ENCODE peak calls at places on chromosomes 7 and 10, in seven cellular contexts. One of them, this sample, is unnamed.

GRCh38 chr7:55550010-55550409 is 22.3 kb downstream of the VOPP1 start:
- DNase-seq in mucosa of descending colon: peak
- DNase-seq in GM23338: no peak
- DNase-seq in fibroblast of lung: no peak
- DNase-seq in kidney epithelial cell: no peak
- DNase-seq in cardiac muscle cell: no peak
- DNase-seq in HCT116: peak
- DNase-seq in this sample: no peak

GRCh38 chr7:23570592-23571200 is 26.5 kb upstream of the CCDC126 start:
- DNase-seq in mucosa of descending colon: peak
- DNase-seq in GM23338: peak
- DNase-seq in fibroblast of lung: peak
- DNase-seq in kidney epithelial cell: peak
- DNase-seq in cardiac muscle cell: peak
- DNase-seq in HCT116: peak
- DNase-seq in this sample: peak

GRCh38 chr7:53697913-53698312 is 662.5 kb downstream of the POM121L12 start:
- DNase-seq in mucosa of descending colon: no peak
- DNase-seq in GM23338: no peak
- DNase-seq in fibroblast of lung: no peak
- DNase-seq in kidney epithelial cell: no peak
- DNase-seq in cardiac muscle cell: no peak
- DNase-seq in HCT116: no peak
- DNase-seq in this sample: no peak

GRCh38 chr7:157513162-157513621 is 176.4 kb downstream of the DNAJB6 start:
- DNase-seq in mucosa of descending colon: no peak
- DNase-seq in GM23338: no peak
- DNase-seq in fibroblast of lung: no peak
- DNase-seq in kidney epithelial cell: no peak
- DNase-seq in cardiac muscle cell: no peak
- DNase-seq in HCT116: no peak
- DNase-seq in this sample: no peak

GRCh38 chr10:124742418-124743187 is 1.6 kb downstream of the FAM53B start:
- DNase-seq in mucosa of descending colon: peak
- DNase-seq in GM23338: peak
- DNase-seq in fibroblast of lung: peak
- DNase-seq in kidney epithelial cell: no peak
- DNase-seq in cardiac muscle cell: peak
- DNase-seq in HCT116: no peak
- DNase-seq in this sample: peak

GRCh38 chr10:86592413-86592812 is 61.9 kb upstream of the OPN4 start:
- DNase-seq in mucosa of descending colon: peak
- DNase-seq in GM23338: peak
- DNase-seq in fibroblast of lung: no peak
- DNase-seq in kidney epithelial cell: no peak
- DNase-seq in cardiac muscle cell: no peak
- DNase-seq in HCT116: no peak
- DNase-seq in this sample: no peak

GRCh38 chr10:118106426-118106825 is 59.7 kb upstream of the RAB11FIP2 start:
- DNase-seq in mucosa of descending colon: no peak
- DNase-seq in GM23338: peak
- DNase-seq in fibroblast of lung: peak
- DNase-seq in kidney epithelial cell: no peak
- DNase-seq in cardiac muscle cell: peak
- DNase-seq in HCT116: peak
- DNase-seq in this sample: peak

GRCh38 chr10:69703766-69704191 is 73.7 kb downstream of the FAM241B start:
- DNase-seq in mucosa of descending colon: no peak
- DNase-seq in GM23338: no peak
- DNase-seq in fibroblast of lung: peak
- DNase-seq in kidney epithelial cell: peak
- DNase-seq in cardiac muscle cell: peak
- DNase-seq in HCT116: peak
- DNase-seq in this sample: peak

GRCh38 chr7:99050971-99051370 is 92.9 kb downstream of the SMURF1 start:
- DNase-seq in mucosa of descending colon: no peak
- DNase-seq in GM23338: no peak
- DNase-seq in fibroblast of lung: peak
- DNase-seq in kidney epithelial cell: no peak
- DNase-seq in cardiac muscle cell: no peak
- DNase-seq in HCT116: no peak
- DNase-seq in this sample: no peak

GRCh38 chr7:64611717-64612116 is 48.8 kb upstream of the ZNF680 start:
- DNase-seq in mucosa of descending colon: no peak
- DNase-seq in GM23338: no peak
- DNase-seq in fibroblast of lung: no peak
- DNase-seq in kidney epithelial cell: no peak
- DNase-seq in cardiac muscle cell: no peak
- DNase-seq in HCT116: no peak
- DNase-seq in this sample: no peak

GRCh38 chr10:132793871-132794849 is 8.2 kb upstream of the NKX6-2 start:
- DNase-seq in mucosa of descending colon: no peak
- DNase-seq in GM23338: no peak
- DNase-seq in fibroblast of lung: no peak
- DNase-seq in kidney epithelial cell: no peak
- DNase-seq in cardiac muscle cell: no peak
- DNase-seq in HCT116: no peak
- DNase-seq in this sample: no peak

GRCh38 chr10:7296648-7297047 is 114.2 kb downstream of the SFMBT2 start:
- DNase-seq in mucosa of descending colon: no peak
- DNase-seq in GM23338: no peak
- DNase-seq in fibroblast of lung: no peak
- DNase-seq in kidney epithelial cell: no peak
- DNase-seq in cardiac muscle cell: no peak
- DNase-seq in HCT116: no peak
- DNase-seq in this sample: no peak

GRCh38 chr7:94576316-94576715 is 66.7 kb downstream of the CASD1 start:
- DNase-seq in mucosa of descending colon: no peak
- DNase-seq in GM23338: no peak
- DNase-seq in fibroblast of lung: no peak
- DNase-seq in kidney epithelial cell: no peak
- DNase-seq in cardiac muscle cell: no peak
- DNase-seq in HCT116: no peak
- DNase-seq in this sample: no peak

GRCh38 chr10:92575961-92576360 is 2.1 kb upstream of the IDE start:
- DNase-seq in mucosa of descending colon: no peak
- DNase-seq in GM23338: no peak
- DNase-seq in fibroblast of lung: peak
- DNase-seq in kidney epithelial cell: peak
- DNase-seq in cardiac muscle cell: peak
- DNase-seq in HCT116: no peak
- DNase-seq in this sample: peak

GRCh38 chr10:92573798-92574544 is at the start of gene IDE:
- DNase-seq in mucosa of descending colon: peak
- DNase-seq in GM23338: peak
- DNase-seq in fibroblast of lung: peak
- DNase-seq in kidney epithelial cell: peak
- DNase-seq in cardiac muscle cell: peak
- DNase-seq in HCT116: peak
- DNase-seq in this sample: peak

GRCh38 chr10:92572362-92573090 is 1.4 kb downstream of the IDE start:
- DNase-seq in mucosa of descending colon: no peak
- DNase-seq in GM23338: no peak
- DNase-seq in fibroblast of lung: peak
- DNase-seq in kidney epithelial cell: no peak
- DNase-seq in cardiac muscle cell: no peak
- DNase-seq in HCT116: no peak
- DNase-seq in this sample: no peak

GRCh38 chr10:92573091-92573797 is 649 bp downstream of the IDE start:
- DNase-seq in mucosa of descending colon: peak
- DNase-seq in GM23338: peak
- DNase-seq in fibroblast of lung: peak
- DNase-seq in kidney epithelial cell: no peak
- DNase-seq in cardiac muscle cell: peak
- DNase-seq in HCT116: no peak
- DNase-seq in this sample: peak

GRCh38 chr10:92574545-92575377 is 868 bp upstream of the IDE start:
- DNase-seq in mucosa of descending colon: no peak
- DNase-seq in GM23338: peak
- DNase-seq in fibroblast of lung: no peak
- DNase-seq in kidney epithelial cell: no peak
- DNase-seq in cardiac muscle cell: no peak
- DNase-seq in HCT116: no peak
- DNase-seq in this sample: peak
- TF ChIP-seq CTCF in mucosa of descending colon: no peak
- TF ChIP-seq CTCF in GM23338: peak
- TF ChIP-seq CTCF in fibroblast of lung: no peak
- TF ChIP-seq CTCF in kidney epithelial cell: peak
- TF ChIP-seq CTCF in cardiac muscle cell: no peak
- TF ChIP-seq CTCF in HCT116: no peak
- TF ChIP-seq CTCF in this sample: peak

GRCh38 chr10:72011016-72011415 is 46.8 kb downstream of the CHST3 start:
- DNase-seq in mucosa of descending colon: no peak
- DNase-seq in GM23338: no peak
- DNase-seq in fibroblast of lung: no peak
- DNase-seq in kidney epithelial cell: no peak
- DNase-seq in cardiac muscle cell: no peak
- DNase-seq in HCT116: no peak
- DNase-seq in this sample: no peak

GRCh38 chr10:72013202-72013945 is 49.2 kb downstream of the CHST3 start:
- DNase-seq in mucosa of descending colon: no peak
- DNase-seq in GM23338: no peak
- DNase-seq in fibroblast of lung: no peak
- DNase-seq in kidney epithelial cell: no peak
- DNase-seq in cardiac muscle cell: no peak
- DNase-seq in HCT116: no peak
- DNase-seq in this sample: no peak

GRCh38 chr10:72012801-72013200 is 48.6 kb downstream of the CHST3 start:
- DNase-seq in mucosa of descending colon: no peak
- DNase-seq in GM23338: no peak
- DNase-seq in fibroblast of lung: no peak
- DNase-seq in kidney epithelial cell: no peak
- DNase-seq in cardiac muscle cell: no peak
- DNase-seq in HCT116: no peak
- DNase-seq in this sample: no peak

GRCh38 chr10:72011468-72011867 is 47.3 kb downstream of the CHST3 start:
- DNase-seq in mucosa of descending colon: no peak
- DNase-seq in GM23338: no peak
- DNase-seq in fibroblast of lung: no peak
- DNase-seq in kidney epithelial cell: no peak
- DNase-seq in cardiac muscle cell: no peak
- DNase-seq in HCT116: no peak
- DNase-seq in this sample: no peak

GRCh38 chr10:72011976-72012512 is 47.8 kb downstream of the CHST3 start:
- DNase-seq in mucosa of descending colon: no peak
- DNase-seq in GM23338: no peak
- DNase-seq in fibroblast of lung: no peak
- DNase-seq in kidney epithelial cell: no peak
- DNase-seq in cardiac muscle cell: no peak
- DNase-seq in HCT116: no peak
- DNase-seq in this sample: no peak
- H3K4me3 ChIP-seq in mucosa of descending colon: no peak
- H3K4me3 ChIP-seq in GM23338: no peak
- H3K4me3 ChIP-seq in fibroblast of lung: no peak
- H3K4me3 ChIP-seq in kidney epithelial cell: no peak
- H3K4me3 ChIP-seq in cardiac muscle cell: no peak
- H3K4me3 ChIP-seq in HCT116: no peak
- H3K4me3 ChIP-seq in this sample: no peak

GRCh38 chr10:120455606-120456005 is 1.4 kb upstream of the PLPP4 start:
- DNase-seq in mucosa of descending colon: no peak
- DNase-seq in GM23338: no peak
- DNase-seq in fibroblast of lung: no peak
- DNase-seq in kidney epithelial cell: no peak
- DNase-seq in cardiac muscle cell: no peak
- DNase-seq in HCT116: no peak
- DNase-seq in this sample: no peak

GRCh38 chr10:120453319-120453718 is 3.7 kb upstream of the PLPP4 start:
- DNase-seq in mucosa of descending colon: no peak
- DNase-seq in GM23338: no peak
- DNase-seq in fibroblast of lung: no peak
- DNase-seq in kidney epithelial cell: no peak
- DNase-seq in cardiac muscle cell: no peak
- DNase-seq in HCT116: no peak
- DNase-seq in this sample: no peak

GRCh38 chr10:120453886-120454285 is 3.1 kb upstream of the PLPP4 start:
- DNase-seq in mucosa of descending colon: no peak
- DNase-seq in GM23338: no peak
- DNase-seq in fibroblast of lung: no peak
- DNase-seq in kidney epithelial cell: no peak
- DNase-seq in cardiac muscle cell: no peak
- DNase-seq in HCT116: no peak
- DNase-seq in this sample: no peak

GRCh38 chr10:120455004-120455403 is 2.0 kb upstream of the PLPP4 start:
- DNase-seq in mucosa of descending colon: no peak
- DNase-seq in GM23338: no peak
- DNase-seq in fibroblast of lung: peak
- DNase-seq in kidney epithelial cell: no peak
- DNase-seq in cardiac muscle cell: no peak
- DNase-seq in HCT116: no peak
- DNase-seq in this sample: no peak

DNA sequence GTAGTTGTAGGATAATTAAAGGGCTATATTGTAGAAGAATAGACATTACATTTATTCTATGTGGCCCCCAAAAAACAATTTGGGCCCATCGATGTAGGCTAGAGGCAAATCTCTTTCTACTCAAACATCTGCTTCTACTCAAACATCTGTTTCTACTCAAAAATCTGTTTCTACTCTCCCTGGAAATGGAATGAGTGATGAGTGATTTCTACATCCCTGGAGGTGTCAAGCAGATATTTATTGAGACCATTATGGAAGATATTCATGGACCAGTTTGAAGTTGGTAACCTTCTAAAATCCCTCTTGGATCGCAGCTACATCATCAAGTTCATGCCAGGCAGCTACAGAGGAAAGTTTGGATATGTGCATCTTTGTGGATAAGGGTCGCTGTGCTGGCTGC is 5.1 kb upstream of the PLPP4 start:
- DNase-seq in mucosa of descending colon: no peak
- DNase-seq in GM23338: no peak
- DNase-seq in fibroblast of lung: no peak
- DNase-seq in kidney epithelial cell: no peak
- DNase-seq in cardiac muscle cell: no peak
- DNase-seq in HCT116: no peak
- DNase-seq in this sample: no peak
- TF ChIP-seq CTCF in mucosa of descending colon: no peak
- TF ChIP-seq CTCF in GM23338: no peak
- TF ChIP-seq CTCF in fibroblast of lung: no peak
- TF ChIP-seq CTCF in kidney epithelial cell: no peak
- TF ChIP-seq CTCF in cardiac muscle cell: no peak
- TF ChIP-seq CTCF in HCT116: no peak
- TF ChIP-seq CTCF in this sample: no peak

DNA sequence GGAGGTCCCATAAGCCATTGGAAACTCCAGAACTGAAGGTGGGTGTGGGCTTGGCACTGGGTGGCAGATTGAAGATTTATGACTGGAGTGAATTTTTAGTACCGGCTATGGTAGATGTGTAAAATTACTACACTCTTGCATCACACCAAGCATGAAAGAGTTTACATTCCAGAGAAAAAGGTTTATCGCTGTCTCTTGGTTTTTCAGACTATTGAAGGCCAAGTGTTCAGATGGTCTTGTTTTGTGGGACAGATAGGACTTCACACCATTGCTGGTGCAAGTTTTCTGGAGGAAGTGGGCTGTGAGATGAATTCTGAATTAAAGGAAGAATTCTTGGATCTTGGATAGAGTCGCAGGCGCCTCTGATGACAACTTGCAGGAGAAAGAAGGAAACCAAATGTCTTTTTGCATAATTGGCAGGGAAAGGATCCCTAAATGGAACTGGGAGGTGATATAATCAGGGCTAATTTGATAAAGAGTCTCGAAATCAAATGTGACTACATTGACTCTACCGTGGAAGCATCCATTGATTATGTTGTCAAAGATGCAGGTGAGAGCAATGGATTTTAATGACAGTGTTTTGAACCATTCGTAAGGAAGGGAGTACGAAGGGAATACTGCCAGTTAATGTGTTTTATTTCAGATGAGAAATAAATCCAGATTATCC is 14.2 kb upstream of the NMT2 start:
- DNase-seq in mucosa of descending colon: no peak
- DNase-seq in GM23338: no peak
- DNase-seq in fibroblast of lung: no peak
- DNase-seq in kidney epithelial cell: no peak
- DNase-seq in cardiac muscle cell: peak
- DNase-seq in HCT116: no peak
- DNase-seq in this sample: peak
- H3K4me3 ChIP-seq in mucosa of descending colon: no peak
- H3K4me3 ChIP-seq in GM23338: no peak
- H3K4me3 ChIP-seq in fibroblast of lung: no peak
- H3K4me3 ChIP-seq in kidney epithelial cell: no peak
- H3K4me3 ChIP-seq in cardiac muscle cell: no peak
- H3K4me3 ChIP-seq in HCT116: no peak
- H3K4me3 ChIP-seq in this sample: no peak

This sample was measured in cardiac fibroblast.